ENCODE peak calls at places on chromosomes 2 and 18, in ten cellular contexts. Y is GF-D8; H is AG10803; L is transverse colon; F is frontal cortex; V is body of pancreas; C is COR-L47; D is activated CD8-positive, alpha-beta memory T cell treated with anti-CD3 and anti-CD28 coated beads, Interleukin-2, amount 50 U/mL, for 48 hours; E is cerebellar nuclear complex; O is nucleus accumbens. Q is an unnamed sample.

GRCh38 chr2:95738301-95738700 is 146.5 kb downstream of the TRIM43 start:
- DNase-seq in H (no peak), V (no peak), D (no peak), E (no peak), C (no peak), L (no peak), Y (no peak), O (no peak), F (no peak), Q (no peak)

GRCh38 chr18:24413148-24413547 is 13.3 kb upstream of the IMPACT start:
- DNase-seq in E (no peak), L (no peak), H (peak; percentile 24), F (no peak), O (no peak), C (peak; percentile 29), V (no peak), D (no peak), Y (no peak), Q (no peak)

GRCh38 chr2:73851274-73851673 is 22.5 kb downstream of the STAMBP start:
- DNase-seq in H (no peak), C (no peak), V (peak; percentile 3), O (no peak), L (peak; percentile 53), E (no peak), D (no peak), Y (no peak), F (no peak), Q (peak; percentile 16)

GRCh38 chr18:1050012-1050657 is 145.5 kb downstream of the ADCYAP1 start:
- DNase-seq in F (no peak), L (no peak), C (no peak), H (peak; percentile 6), Y (no peak), V (no peak), O (no peak), E (no peak), D (no peak), Q (no peak)

GRCh38 chr2:32716598-32716997 is 88.7 kb downstream of the TTC27 start:
- DNase-seq in O (no peak), F (no peak), Y (no peak), C (no peak), D (no peak), H (no peak), L (no peak), V (no peak), E (no peak), Q (no peak)

GRCh38 chr2:237059155-237059875 is 26.4 kb upstream of the COPS8 start:
- DNase-seq in V (no peak), D (no peak), H (no peak), Y (no peak), O (no peak), F (no peak), C (no peak), L (no peak), E (no peak), Q (no peak)

GRCh38 chr18:75109001-75109400 is 99.9 kb downstream of the PTGR3 start:
- DNase-seq in L (no peak), H (no peak), Y (no peak), D (no peak), V (no peak), F (no peak), O (no peak), E (no peak), C (no peak), Q (no peak)

GRCh38 chr2:26848336-26849055 is 564 bp downstream of the DPYSL5 start:
- DNase-seq in Y (no peak), L (no peak), H (no peak), C (peak; percentile 36), F (peak; percentile 65), E (no peak), D (peak; percentile 68), V (no peak), O (no peak), Q (no peak)

GRCh38 chr2:208607694-208608093 is 201.1 kb downstream of the PTH2R start:
- DNase-seq in V (no peak), Y (no peak), F (no peak), H (no peak), E (no peak), C (no peak), D (no peak), O (no peak), L (no peak), Q (no peak)

GRCh38 chr2:136068828-136069227 is 49.1 kb downstream of the CXCR4 start:
- DNase-seq in E (no peak), C (no peak), F (no peak), L (no peak), H (no peak), V (no peak), Y (no peak), D (no peak), O (no peak), Q (no peak)

GRCh38 chr2:45330617-45331016 is 280.4 kb downstream of the SRBD1 start:
- DNase-seq in Y (no peak), F (no peak), V (no peak), O (no peak), E (no peak), H (peak; percentile 75), D (no peak), C (no peak), L (no peak), Q (no peak)

GRCh38 chr18:24937624-24938285 is 414.2 kb downstream of the ZNF521 start:
- DNase-seq in H (no peak), O (peak; percentile 11), D (no peak), E (no peak), C (no peak), V (no peak), F (no peak), L (no peak), Y (no peak), Q (no peak)

GRCh38 chr2:55590810-55591440 is 26.5 kb downstream of the PPP4R3B start:
- DNase-seq in O (no peak), D (no peak), Y (no peak), C (peak; percentile 27), E (no peak), L (no peak), V (no peak), H (peak; percentile 44), F (no peak), Q (no peak)

GRCh38 chr2:112877423-112877822 is 33.5 kb upstream of the IL37 start:
- DNase-seq in Y (no peak), C (no peak), O (no peak), L (no peak), V (no peak), E (no peak), H (peak; percentile 51), F (no peak), D (no peak), Q (no peak)

GRCh38 chr2:11155326-11156059 is at the start of gene SLC66A3:
- DNase-seq in E (peak; percentile 65), H (peak; percentile 86), V (peak; percentile 91), D (no peak), O (no peak), C (peak; percentile 91), Y (peak; percentile 80), F (no peak), L (no peak), Q (no peak)

GRCh38 chr2:23387849-23388248 is 2.9 kb downstream of the KLHL29 start:
- DNase-seq in O (no peak), F (no peak), Y (no peak), D (no peak), L (no peak), V (no peak), H (no peak), C (no peak), E (no peak), Q (no peak)

GRCh38 chr2:241123816-241124536 is 21.9 kb upstream of the MTERF4 start:
- DNase-seq in D (no peak), H (no peak), Y (no peak), L (peak; percentile 70), E (no peak), O (no peak), C (no peak), V (peak; percentile 32), F (no peak), Q (no peak)

GRCh38 chr2:138428710-138429440 is 72.7 kb upstream of the SPOPL start:
- DNase-seq in F (no peak), V (no peak), C (no peak), E (no peak), L (no peak), H (no peak), O (no peak), D (no peak), Y (no peak), Q (no peak)

GRCh38 chr2:26706616-26707473 is 14.3 kb downstream of the KCNK3 start:
- DNase-seq in C (no peak), Y (no peak), F (no peak), D (no peak), H (no peak), L (no peak), V (peak; percentile 50), O (no peak), E (no peak), Q (no peak)

GRCh38 chr18:47184419-47185050 is 8.4 kb upstream of the IER3IP1 start:
- DNase-seq in H (peak; percentile 22), V (peak; percentile 91), D (no peak), E (no peak), C (peak; percentile 30), O (no peak), Y (peak; percentile 92), L (no peak), F (no peak), Q (no peak)

GRCh38 chr2:24731040-24731439 is 62.2 kb downstream of the PTRHD1 start:
- DNase-seq in C (no peak), L (no peak), Y (no peak), D (no peak), V (no peak), F (no peak), O (no peak), E (no peak), H (no peak), Q (no peak)

GRCh38 chr2:33442528-33443069 is 33.9 kb upstream of the RASGRP3 start:
- DNase-seq in E (no peak), H (peak; percentile 73), C (no peak), L (no peak), O (no peak), F (peak; percentile 22), D (no peak), V (no peak), Y (no peak), Q (no peak)

GRCh38 chr2:239819091-239819973 is 205.8 kb downstream of the NDUFA10 start:
- DNase-seq in L (no peak), F (no peak), E (no peak), H (no peak), Y (no peak), O (no peak), D (peak; percentile 38), C (no peak), V (no peak), Q (peak; percentile 8)

GRCh38 chr2:110732422-110733413 is at the start of gene ACOXL:
- DNase-seq in L (peak; percentile 73), E (no peak), H (no peak), F (no peak), C (peak; percentile 45), Y (no peak), O (no peak), D (no peak), V (peak; percentile 56), Q (peak; percentile 27)

GRCh38 chr2:100624536-100624935 is 61.7 kb downstream of the PDCL3 start:
- DNase-seq in Y (no peak), F (no peak), V (no peak), D (peak; percentile 15), H (no peak), C (no peak), L (no peak), O (no peak), E (no peak), Q (no peak)

GRCh38 chr2:61707984-61708852 is 145.6 kb downstream of the FAM161A start:
- DNase-seq in V (peak; percentile 84), Y (no peak), F (no peak), D (no peak), C (peak; percentile 80), O (no peak), H (no peak), E (no peak), L (no peak), Q (peak; percentile 31)

GRCh38 chr2:134936691-134937090 is 18.1 kb downstream of the CCNT2 start:
- DNase-seq in O (no peak), D (no peak), E (no peak), F (no peak), H (no peak), V (peak; percentile 80), L (no peak), Y (no peak), C (no peak), Q (no peak)

GRCh38 chr18:79156330-79156729 is 87.1 kb downstream of the ATP9B start:
- DNase-seq in Y (peak; percentile 60), O (no peak), V (no peak), L (peak; percentile 16), F (no peak), E (no peak), C (no peak), H (no peak), D (no peak), Q (no peak)

Q was measured in mucosa of gallbladder.